ENCODE peak calls at places on chromosomes 12 and 14, in seven cellular contexts. E, D, M, C, V, N and Z are unnamed samples.

GRCh38 chr12:113239288-113239771 is 18.1 kb downstream of the TPCN1 start:
- DNase-seq in M (no peak), E (no peak), C (no peak), D (no peak), N (no peak), V (no peak), Z (peak)

GRCh38 chr12:101267111-101267510 is 12.8 kb upstream of the UTP20 start:
- DNase-seq in C (no peak), V (no peak), M (no peak), E (no peak), N (no peak), D (no peak), Z (no peak)

GRCh38 chr12:121823727-121824115 is 19.9 kb downstream of the SETD1B start:
- DNase-seq in E (no peak), V (no peak), M (no peak), C (no peak), D (no peak), N (no peak), Z (no peak)

GRCh38 chr14:79896009-79896408 is 315.3 kb downstream of the DIO2 start:
- DNase-seq in V (peak), N (no peak), D (peak), M (no peak), C (no peak), E (no peak), Z (no peak)

GRCh38 chr14:91607322-91608047 is 97.4 kb upstream of the PPP4R3A start:
- DNase-seq in M (no peak), N (no peak), D (no peak), V (no peak), E (no peak), C (peak), Z (no peak)

GRCh38 chr12:49979061-49979586 is 6.4 kb downstream of the AQP6 start:
- DNase-seq in C (no peak), N (no peak), M (no peak), D (no peak), V (no peak), E (no peak), Z (peak)

GRCh38 chr12:130929363-130929762 is 24.3 kb upstream of the ADGRD1 start:
- DNase-seq in N (no peak), D (no peak), E (no peak), C (no peak), M (no peak), V (no peak), Z (no peak)

GRCh38 chr12:67077617-67078016 is 191.5 kb upstream of the CAND1 start:
- DNase-seq in C (no peak), E (no peak), V (peak), M (no peak), N (no peak), D (no peak), Z (no peak)

GRCh38 chr12:122203968-122204828 is 689 bp downstream of the B3GNT4 start:
- DNase-seq in V (no peak), N (no peak), M (peak), E (no peak), C (no peak), D (no peak), Z (no peak)

GRCh38 chr12:50353869-50354593 is 42.4 kb downstream of the FAM186A start:
- DNase-seq in E (no peak), M (no peak), V (peak), C (no peak), N (no peak), D (peak), Z (no peak)

GRCh38 chr12:15856097-15856982 is 25.8 kb upstream of the STRAP start:
- DNase-seq in C (peak), N (peak), D (peak), E (no peak), V (peak), M (peak), Z (no peak)

GRCh38 chr12:76002598-76003262 is 28.8 kb downstream of the PHLDA1 start:
- DNase-seq in D (no peak), V (no peak), C (no peak), M (no peak), E (no peak), N (no peak), Z (no peak)

GRCh38 chr12:4434299-4434698 is 11.3 kb downstream of the FGF6 start:
- DNase-seq in N (no peak), E (no peak), C (no peak), D (no peak), V (no peak), M (no peak), Z (no peak)

GRCh38 chr12:12513416-12514006 is 49.2 kb downstream of the DUSP16 start:
- DNase-seq in V (no peak), D (no peak), E (no peak), C (no peak), N (no peak), M (no peak), Z (no peak)

GRCh38 chr12:54159140-54159539 is 29.6 kb downstream of the SMUG1 start:
- DNase-seq in D (peak), C (peak), V (no peak), M (peak), E (no peak), N (no peak), Z (no peak)

GRCh38 chr12:13173537-13173936 is 23.0 kb upstream of the EMP1 start:
- DNase-seq in D (no peak), C (peak), E (peak), M (no peak), N (peak), V (peak), Z (peak)

GRCh38 chr12:93426406-93426805 is 15.3 kb downstream of the UBE2N start:
- DNase-seq in C (no peak), D (no peak), N (no peak), V (no peak), M (no peak), E (no peak), Z (no peak)

GRCh38 chr12:47034661-47035060 is 44.8 kb upstream of the PCED1B start:
- DNase-seq in D (no peak), C (no peak), V (no peak), M (no peak), E (no peak), N (no peak), Z (no peak)

GRCh38 chr14:103002578-103003350 is 54.6 kb downstream of the CDC42BPB start:
- DNase-seq in D (no peak), E (no peak), C (no peak), V (no peak), N (no peak), M (no peak), Z (no peak)

GRCh38 chr14:67345583-67345982 is 14.0 kb downstream of the ATP6V1D start:
- DNase-seq in C (no peak), D (no peak), N (no peak), M (no peak), V (no peak), E (no peak), Z (no peak)

GRCh38 chr12:4272014-4272975 is 1.3 kb upstream of the CCND2 start:
- DNase-seq in E (peak), D (peak), M (peak), V (peak), N (peak), C (peak), Z (peak)

GRCh38 chr12:9925746-9926393 is 6.3 kb downstream of the CLEC2A start:
- DNase-seq in M (peak), V (peak), E (no peak), C (peak), D (peak), N (no peak), Z (no peak)

GRCh38 chr12:88793091-88793490 is 212.8 kb upstream of the KITLG start:
- DNase-seq in D (no peak), N (peak), E (no peak), V (peak), C (no peak), M (no peak), Z (no peak)

GRCh38 chr14:85357120-85357519 is 172.8 kb upstream of the FLRT2 start:
- DNase-seq in E (no peak), D (no peak), C (no peak), V (no peak), M (no peak), N (no peak), Z (no peak)

GRCh38 chr14:68377459-68377858 is 415.4 kb downstream of the ZFP36L1 start:
- DNase-seq in E (peak), C (no peak), M (no peak), V (peak), N (no peak), D (peak), Z (peak)

GRCh38 chr12:15364221-15365170 is 42.2 kb downstream of the PTPRO start:
- DNase-seq in N (peak), M (no peak), C (no peak), D (no peak), V (peak), E (no peak), Z (no peak)

GRCh38 chr12:49637401-49637800 is 14.0 kb downstream of the PRPF40B start:
- DNase-seq in M (peak), E (no peak), D (no peak), C (peak), N (no peak), V (no peak), Z (no peak)

GRCh38 chr12:59164991-59165718 is 244.9 kb upstream of the LRIG3 start:
- DNase-seq in C (peak), M (peak), D (peak), V (peak), E (no peak), N (peak), Z (no peak)

GRCh38 chr12:13170892-13171490 is 25.5 kb upstream of the EMP1 start:
- DNase-seq in D (no peak), N (no peak), E (no peak), C (no peak), M (no peak), V (peak), Z (no peak)

GRCh38 chr14:104087505-104087904 is 2.0 kb downstream of the ASPG start:
- DNase-seq in D (no peak), C (no peak), N (no peak), E (no peak), M (no peak), V (no peak), Z (no peak)

GRCh38 chr14:104361921-104362681 is 217.5 kb upstream of the C14orf180 start:
- DNase-seq in C (no peak), N (no peak), M (no peak), V (no peak), D (peak), E (no peak), Z (no peak)

GRCh38 chr14:104101086-104101621 is 15.7 kb downstream of the ASPG start:
- DNase-seq in M (no peak), D (peak), V (no peak), E (peak), C (no peak), N (no peak), Z (peak)

GRCh38 chr14:77647853-77648252 is 31.4 kb upstream of the SPTLC2 start:
- DNase-seq in E (no peak), C (peak), D (peak), N (no peak), V (no peak), M (no peak), Z (no peak)

GRCh38 chr14:77645520-77646230 is 29.2 kb upstream of the SPTLC2 start:
- DNase-seq in E (no peak), C (no peak), N (no peak), V (no peak), D (peak), M (no peak), Z (no peak)

GRCh38 chr14:77646907-77647306 is 30.5 kb upstream of the SPTLC2 start:
- DNase-seq in C (no peak), E (no peak), V (no peak), M (no peak), D (no peak), N (no peak), Z (no peak)

GRCh38 chr14:77649326-77649725 is 32.9 kb upstream of the SPTLC2 start:
- DNase-seq in C (no peak), M (no peak), D (no peak), N (no peak), E (no peak), V (peak), Z (no peak)

GRCh38 chr14:77648520-77649200 is 32.2 kb upstream of the SPTLC2 start:
- DNase-seq in M (no peak), D (peak), C (no peak), N (no peak), E (no peak), V (no peak), Z (no peak)
- H3K4me3 ChIP-seq in M (no peak), D (no peak), C (no peak), N (no peak), E (no peak), V (no peak), Z (no peak)

GRCh38 chr12:80019691-80020090 is 79.6 kb upstream of the OTOGL start:
- DNase-seq in E (no peak), N (no peak), V (no peak), C (no peak), M (no peak), D (no peak), Z (no peak)
- H3K4me3 ChIP-seq in E (no peak), N (no peak), V (no peak), C (no peak), M (no peak), D (no peak), Z (no peak)

DNA sequence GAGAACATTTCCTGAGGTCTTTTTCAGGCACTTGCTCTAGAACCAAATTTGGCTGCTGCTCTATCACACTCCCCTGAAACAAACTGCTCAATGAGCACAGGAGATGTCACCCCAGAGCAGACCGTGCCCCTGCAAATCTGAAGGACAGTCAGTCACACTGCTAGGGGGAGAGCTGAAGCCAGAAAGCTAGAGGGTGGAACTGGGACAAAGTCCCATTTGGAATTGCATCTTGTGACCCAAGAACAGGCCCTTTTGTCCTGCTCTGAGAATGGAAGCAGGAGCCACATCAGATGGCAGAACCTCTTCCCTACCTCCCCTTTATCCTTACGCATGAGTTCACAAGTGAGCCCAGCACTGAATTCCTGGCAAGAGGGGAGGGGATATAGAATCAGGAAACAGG is 64.7 kb downstream of the MAP3K9 start:
- DNase-seq in E (no peak), C (no peak), M (no peak), N (no peak), D (peak), V (no peak), Z (no peak)
- H3K4me3 ChIP-seq in E (no peak), C (no peak), M (no peak), N (no peak), D (no peak), V (no peak), Z (no peak)

GRCh38 chr14:39080886-39081285 is 22.1 kb downstream of the SEC23A start:
- DNase-seq in C (no peak), N (no peak), E (no peak), M (no peak), V (no peak), D (no peak), Z (no peak)

GRCh38 chr14:39087493-39087892 is 15.5 kb downstream of the SEC23A start:
- DNase-seq in E (no peak), C (no peak), M (no peak), V (no peak), N (no peak), D (no peak), Z (no peak)

GRCh38 chr14:39085933-39086332 is 17.1 kb downstream of the SEC23A start:
- DNase-seq in V (no peak), D (no peak), C (no peak), N (no peak), E (no peak), M (peak), Z (no peak)

GRCh38 chr14:39083127-39083526 is 19.9 kb downstream of the SEC23A start:
- DNase-seq in M (no peak), E (no peak), V (no peak), N (no peak), D (no peak), C (no peak), Z (no peak)
- H3K4me3 ChIP-seq in M (no peak), E (no peak), V (no peak), N (no peak), D (no peak), C (no peak), Z (no peak)

GRCh38 chr12:52950553-52950952 is 1.6 kb downstream of the KRT18 start:
- DNase-seq in N (no peak), M (no peak), D (peak), V (no peak), E (no peak), C (no peak), Z (no peak)

GRCh38 chr12:52951126-52951525 is 2.2 kb downstream of the KRT18 start:
- DNase-seq in N (no peak), V (no peak), D (no peak), E (no peak), M (no peak), C (no peak), Z (no peak)

GRCh38 chr12:52952082-52952801 is 3.3 kb downstream of the KRT18 start:
- DNase-seq in C (no peak), D (peak), M (no peak), E (peak), V (no peak), N (no peak), Z (no peak)

GRCh38 chr12:52953181-52953841 is 4.4 kb downstream of the KRT18 start:
- DNase-seq in N (no peak), C (no peak), D (no peak), M (no peak), E (no peak), V (no peak), Z (no peak)

DNA sequence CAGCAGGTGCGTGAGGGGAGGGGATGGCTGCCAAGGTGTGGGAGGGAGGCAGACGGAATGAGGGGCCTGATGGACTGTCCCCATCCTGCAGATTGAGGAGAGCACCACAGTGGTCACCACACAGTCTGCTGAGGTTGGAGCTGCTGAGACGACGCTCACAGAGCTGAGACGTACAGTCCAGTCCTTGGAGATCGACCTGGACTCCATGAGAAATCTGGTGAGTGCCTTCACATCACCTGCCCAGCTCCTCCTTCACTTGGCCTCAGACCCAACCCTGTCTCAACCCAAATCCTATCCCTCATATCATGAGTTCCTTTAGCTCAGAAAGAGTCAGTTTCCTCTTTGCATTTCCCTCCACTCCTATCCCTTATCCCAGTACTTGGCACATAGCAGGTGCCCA is 2.7 kb downstream of the KRT18 start:
- DNase-seq in V (no peak), N (no peak), D (peak), C (no peak), E (no peak), M (no peak), Z (no peak)
- H3K4me3 ChIP-seq in V (no peak), N (no peak), D (no peak), C (peak), E (no peak), M (no peak), Z (no peak)

GRCh38 chr12:28258998-28259397 is 68.7 kb downstream of the CCDC91 start:
- DNase-seq in E (no peak), V (peak), M (no peak), D (no peak), N (no peak), C (no peak), Z (no peak)

GRCh38 chr12:28248555-28249127 is 58.4 kb downstream of the CCDC91 start:
- DNase-seq in N (no peak), D (no peak), C (no peak), M (no peak), E (no peak), V (no peak), Z (no peak)

GRCh38 chr12:28247806-28248205 is 57.5 kb downstream of the CCDC91 start:
- DNase-seq in D (no peak), M (no peak), C (no peak), E (no peak), N (no peak), V (no peak), Z (no peak)

GRCh38 chr12:28257411-28257810 is 67.2 kb downstream of the CCDC91 start:
- DNase-seq in C (no peak), V (no peak), M (no peak), D (no peak), N (no peak), E (no peak), Z (no peak)

GRCh38 chr12:28253175-28253641 is 63.0 kb downstream of the CCDC91 start:
- DNase-seq in D (no peak), E (no peak), C (no peak), M (no peak), N (no peak), V (peak), Z (no peak)
- H3K4me3 ChIP-seq in D (no peak), E (no peak), C (no peak), M (no peak), N (no peak), V (no peak), Z (no peak)

GRCh38 chr12:65829716-65830115 is 5.4 kb downstream of the HMGA2 start:
- DNase-seq in C (no peak), M (no peak), V (no peak), E (no peak), D (no peak), N (no peak), Z (no peak)
- H3K4me3 ChIP-seq in C (peak), M (no peak), V (peak), E (no peak), D (no peak), N (peak), Z (no peak)

GRCh38 chr12:111396726-111397445 is 8.8 kb upstream of the SH2B3 start:
- DNase-seq in D (peak), E (peak), M (peak), V (peak), N (peak), C (peak), Z (peak)
- H3K4me3 ChIP-seq in D (no peak), E (peak), M (no peak), V (peak), N (no peak), C (no peak), Z (peak)